ENCODE peak calls at places on chromosome 10, in five cellular contexts. Y is ovary; H is EH; R is activated CD4-positive, alpha-beta T cell treated with anti-CD3 and anti-CD28 coated beads for 1 hour; O is GM04504. P is an unnamed sample.

GRCh38 chr10:68586622-68587325 is 26.6 kb downstream of the TET1 start:
- DNase-seq in Y (no peak), H (no peak), R (no peak), O (no peak), P (no peak)

GRCh38 chr10:129915526-129916378 is 48.3 kb downstream of the EBF3 start:
- DNase-seq in Y (no peak), H (no peak), R (no peak), O (no peak), P (no peak)

GRCh38 chr10:74640134-74640533 is 186.3 kb upstream of the KAT6B start:
- DNase-seq in Y (no peak), H (peak), R (no peak), O (no peak), P (peak)

GRCh38 chr10:53209941-53210611 is 437.5 kb upstream of the MBL2 start:
- DNase-seq in Y (no peak), H (peak), R (no peak), O (no peak), P (peak)

GRCh38 chr10:86439544-86439943 is 72.9 kb upstream of the GRID1 start:
- DNase-seq in Y (peak), H (peak), R (no peak), O (peak), P (peak)

GRCh38 chr10:5812283-5813090 is 747 bp downstream of the GDI2 start:
- DNase-seq in Y (peak), H (peak), R (peak), O (no peak), P (peak)

GRCh38 chr10:77834943-77835668 is 91.4 kb downstream of the DLG5 start:
- DNase-seq in Y (no peak), H (no peak), R (no peak), O (no peak), P (no peak)

GRCh38 chr10:75476569-75476968 is 45.1 kb downstream of the LRMDA start:
- DNase-seq in Y (no peak), H (no peak), R (no peak), O (no peak), P (no peak)

GRCh38 chr10:62148155-62148554 is 120.5 kb downstream of the RTKN2 start:
- DNase-seq in Y (no peak), H (no peak), R (no peak), O (no peak), P (no peak)

GRCh38 chr10:88730864-88731263 is 24.8 kb downstream of the LIPK start:
- DNase-seq in Y (no peak), H (no peak), R (no peak), O (no peak), P (no peak)

GRCh38 chr10:34303022-34303421 is 512.1 kb downstream of the PARD3 start:
- DNase-seq in Y (no peak), H (no peak), R (no peak), O (no peak), P (no peak)

GRCh38 chr10:78441010-78441409 is 407.3 kb downstream of the RPS24 start:
- DNase-seq in Y (no peak), H (no peak), R (no peak), O (no peak), P (no peak)

GRCh38 chr10:44249490-44249889 is 135.4 kb downstream of the CXCL12 start:
- DNase-seq in Y (no peak), H (no peak), R (no peak), O (no peak), P (peak)

GRCh38 chr10:70649526-70649925 is 22.8 kb upstream of the ADAMTS14 start:
- DNase-seq in Y (no peak), H (peak), R (no peak), O (no peak), P (peak)

GRCh38 chr10:80609331-80609730 is 71.6 kb downstream of the SH2D4B start:
- DNase-seq in Y (no peak), H (no peak), R (no peak), O (no peak), P (no peak)

GRCh38 chr10:132449051-132449825 is 52.2 kb downstream of the PWWP2B start:
- DNase-seq in Y (no peak), H (peak), R (no peak), O (no peak), P (peak)

GRCh38 chr10:76479103-76479790 is 1047.8 kb downstream of the LRMDA start:
- DNase-seq in Y (no peak), H (no peak), R (no peak), O (no peak), P (no peak)

GRCh38 chr10:51643734-51644133 is 55.7 kb downstream of the CSTF2T start:
- DNase-seq in Y (no peak), H (no peak), R (no peak), O (no peak), P (no peak)

GRCh38 chr10:19845963-19846362 is 29.7 kb downstream of the PLXDC2 start:
- DNase-seq in Y (no peak), H (no peak), R (no peak), O (no peak), P (peak)

P was measured in M059J.